ENCODE peak calls at places on chromosomes 12 and 14, in nine cellular contexts. One of them, this sample, is unnamed.

GRCh38 chr12:75481013-75481705 is 604 bp downstream of the GLIPR1 start:
- DNase-seq in stromal cell of bone marrow: no peak
- DNase-seq in activated CD8-positive, alpha-beta memory T cell treated with anti-CD3 and anti-CD28 coated beads for 4 hours: no peak
- DNase-seq in IMR-90: no peak
- DNase-seq in T-helper 9 cell: no peak
- DNase-seq in neural crest cell: no peak
- DNase-seq in coronary artery: no peak
- DNase-seq in substantia nigra: no peak
- DNase-seq in left cardiac atrium: no peak
- DNase-seq in this sample: no peak

GRCh38 chr14:76537912-76538647 is 162.1 kb downstream of the ESRRB start:
- DNase-seq in left cardiac atrium: no peak
- DNase-seq in stromal cell of bone marrow: no peak
- DNase-seq in IMR-90: no peak
- DNase-seq in T-helper 9 cell: no peak
- DNase-seq in coronary artery: no peak
- DNase-seq in substantia nigra: no peak
- DNase-seq in activated CD8-positive, alpha-beta memory T cell treated with anti-CD3 and anti-CD28 coated beads for 4 hours: no peak
- DNase-seq in neural crest cell: no peak
- DNase-seq in this sample: no peak

GRCh38 chr14:49940805-49941421 is 48.0 kb downstream of the ARF6 start:
- DNase-seq in T-helper 9 cell: no peak
- DNase-seq in activated CD8-positive, alpha-beta memory T cell treated with anti-CD3 and anti-CD28 coated beads for 4 hours: no peak
- DNase-seq in substantia nigra: no peak
- DNase-seq in IMR-90: peak; percentile 64
- DNase-seq in neural crest cell: no peak
- DNase-seq in coronary artery: no peak
- DNase-seq in stromal cell of bone marrow: no peak
- DNase-seq in left cardiac atrium: no peak
- DNase-seq in this sample: no peak

GRCh38 chr14:62126885-62127478 is 364.8 kb downstream of the SNAPC1 start:
- DNase-seq in left cardiac atrium: no peak
- DNase-seq in neural crest cell: no peak
- DNase-seq in T-helper 9 cell: no peak
- DNase-seq in stromal cell of bone marrow: peak; percentile 39
- DNase-seq in substantia nigra: no peak
- DNase-seq in IMR-90: peak; percentile 72
- DNase-seq in activated CD8-positive, alpha-beta memory T cell treated with anti-CD3 and anti-CD28 coated beads for 4 hours: no peak
- DNase-seq in coronary artery: no peak
- DNase-seq in this sample: no peak

GRCh38 chr12:52142431-52142830 is 49.4 kb downstream of the KRT80 start:
- DNase-seq in T-helper 9 cell: no peak
- DNase-seq in coronary artery: no peak
- DNase-seq in IMR-90: no peak
- DNase-seq in neural crest cell: no peak
- DNase-seq in substantia nigra: no peak
- DNase-seq in left cardiac atrium: no peak
- DNase-seq in stromal cell of bone marrow: no peak
- DNase-seq in activated CD8-positive, alpha-beta memory T cell treated with anti-CD3 and anti-CD28 coated beads for 4 hours: no peak
- DNase-seq in this sample: no peak

GRCh38 chr14:92785601-92786426 is 8.3 kb upstream of the GOLGA5 start:
- DNase-seq in activated CD8-positive, alpha-beta memory T cell treated with anti-CD3 and anti-CD28 coated beads for 4 hours: no peak
- DNase-seq in neural crest cell: no peak
- DNase-seq in left cardiac atrium: peak; percentile 75
- DNase-seq in stromal cell of bone marrow: peak; percentile 81
- DNase-seq in coronary artery: no peak
- DNase-seq in IMR-90: peak; percentile 91
- DNase-seq in T-helper 9 cell: no peak
- DNase-seq in substantia nigra: no peak
- DNase-seq in this sample: no peak

GRCh38 chr12:116324684-116325664 is 47.5 kb upstream of the MED13L start:
- DNase-seq in left cardiac atrium: no peak
- DNase-seq in substantia nigra: no peak
- DNase-seq in stromal cell of bone marrow: no peak
- DNase-seq in IMR-90: no peak
- DNase-seq in T-helper 9 cell: no peak
- DNase-seq in coronary artery: no peak
- DNase-seq in activated CD8-positive, alpha-beta memory T cell treated with anti-CD3 and anti-CD28 coated beads for 4 hours: no peak
- DNase-seq in neural crest cell: no peak
- DNase-seq in this sample: no peak

GRCh38 chr12:113260127-113260526 is 38.9 kb downstream of the TPCN1 start:
- DNase-seq in stromal cell of bone marrow: no peak
- DNase-seq in activated CD8-positive, alpha-beta memory T cell treated with anti-CD3 and anti-CD28 coated beads for 4 hours: no peak
- DNase-seq in left cardiac atrium: no peak
- DNase-seq in coronary artery: no peak
- DNase-seq in neural crest cell: no peak
- DNase-seq in T-helper 9 cell: no peak
- DNase-seq in substantia nigra: no peak
- DNase-seq in IMR-90: no peak
- DNase-seq in this sample: no peak

GRCh38 chr12:92987362-92987761 is 58.3 kb upstream of the EEA1 start:
- DNase-seq in activated CD8-positive, alpha-beta memory T cell treated with anti-CD3 and anti-CD28 coated beads for 4 hours: no peak
- DNase-seq in stromal cell of bone marrow: peak; percentile 67
- DNase-seq in left cardiac atrium: no peak
- DNase-seq in coronary artery: no peak
- DNase-seq in T-helper 9 cell: no peak
- DNase-seq in neural crest cell: peak; percentile 6
- DNase-seq in substantia nigra: no peak
- DNase-seq in IMR-90: peak; percentile 79
- DNase-seq in this sample: no peak

GRCh38 chr14:74568896-74569295 is 43.1 kb downstream of the LTBP2 start:
- DNase-seq in coronary artery: no peak
- DNase-seq in stromal cell of bone marrow: no peak
- DNase-seq in IMR-90: no peak
- DNase-seq in neural crest cell: no peak
- DNase-seq in T-helper 9 cell: no peak
- DNase-seq in left cardiac atrium: peak; percentile 58
- DNase-seq in activated CD8-positive, alpha-beta memory T cell treated with anti-CD3 and anti-CD28 coated beads for 4 hours: no peak
- DNase-seq in substantia nigra: no peak
- DNase-seq in this sample: no peak

GRCh38 chr12:58980768-58981167 is 60.5 kb upstream of the LRIG3 start:
- DNase-seq in substantia nigra: no peak
- DNase-seq in IMR-90: no peak
- DNase-seq in T-helper 9 cell: no peak
- DNase-seq in left cardiac atrium: no peak
- DNase-seq in stromal cell of bone marrow: no peak
- DNase-seq in activated CD8-positive, alpha-beta memory T cell treated with anti-CD3 and anti-CD28 coated beads for 4 hours: no peak
- DNase-seq in coronary artery: no peak
- DNase-seq in neural crest cell: no peak
- DNase-seq in this sample: no peak

GRCh38 chr14:100031506-100032281 is 33.5 kb upstream of the EVL start:
- DNase-seq in left cardiac atrium: peak; percentile 40
- DNase-seq in IMR-90: peak; percentile 99
- DNase-seq in T-helper 9 cell: no peak
- DNase-seq in stromal cell of bone marrow: peak; percentile 98
- DNase-seq in activated CD8-positive, alpha-beta memory T cell treated with anti-CD3 and anti-CD28 coated beads for 4 hours: no peak
- DNase-seq in coronary artery: no peak
- DNase-seq in substantia nigra: no peak
- DNase-seq in neural crest cell: no peak
- DNase-seq in this sample: no peak

GRCh38 chr14:94109915-94110250 is 653 bp upstream of the IFI27 start:
- DNase-seq in IMR-90: no peak
- DNase-seq in stromal cell of bone marrow: no peak
- DNase-seq in substantia nigra: no peak
- DNase-seq in neural crest cell: no peak
- DNase-seq in activated CD8-positive, alpha-beta memory T cell treated with anti-CD3 and anti-CD28 coated beads for 4 hours: no peak
- DNase-seq in left cardiac atrium: no peak
- DNase-seq in T-helper 9 cell: no peak
- DNase-seq in coronary artery: no peak
- DNase-seq in this sample: no peak

GRCh38 chr12:17370621-17371020 is 719.4 kb downstream of the RERGL start:
- DNase-seq in activated CD8-positive, alpha-beta memory T cell treated with anti-CD3 and anti-CD28 coated beads for 4 hours: no peak
- DNase-seq in coronary artery: no peak
- DNase-seq in T-helper 9 cell: no peak
- DNase-seq in IMR-90: no peak
- DNase-seq in stromal cell of bone marrow: no peak
- DNase-seq in left cardiac atrium: no peak
- DNase-seq in neural crest cell: no peak
- DNase-seq in substantia nigra: no peak
- DNase-seq in this sample: no peak

GRCh38 chr14:56491299-56492285 is 88.0 kb upstream of the TMEM260 start:
- DNase-seq in substantia nigra: no peak
- DNase-seq in coronary artery: no peak
- DNase-seq in left cardiac atrium: no peak
- DNase-seq in neural crest cell: peak; percentile 65
- DNase-seq in T-helper 9 cell: no peak
- DNase-seq in activated CD8-positive, alpha-beta memory T cell treated with anti-CD3 and anti-CD28 coated beads for 4 hours: peak; percentile 4
- DNase-seq in stromal cell of bone marrow: peak; percentile 26
- DNase-seq in IMR-90: peak; percentile 49
- DNase-seq in this sample: peak; percentile 94

GRCh38 chr12:26838888-26839416 is 6.0 kb upstream of the ITPR2 start:
- DNase-seq in stromal cell of bone marrow: no peak
- DNase-seq in T-helper 9 cell: no peak
- DNase-seq in left cardiac atrium: no peak
- DNase-seq in neural crest cell: no peak
- DNase-seq in coronary artery: no peak
- DNase-seq in substantia nigra: no peak
- DNase-seq in IMR-90: no peak
- DNase-seq in activated CD8-positive, alpha-beta memory T cell treated with anti-CD3 and anti-CD28 coated beads for 4 hours: no peak
- DNase-seq in this sample: no peak

GRCh38 chr12:30691122-30691879 is 4.4 kb downstream of the IPO8 start:
- DNase-seq in T-helper 9 cell: no peak
- DNase-seq in stromal cell of bone marrow: peak; percentile 57
- DNase-seq in substantia nigra: no peak
- DNase-seq in left cardiac atrium: peak; percentile 33
- DNase-seq in neural crest cell: no peak
- DNase-seq in coronary artery: no peak
- DNase-seq in IMR-90: peak; percentile 85
- DNase-seq in activated CD8-positive, alpha-beta memory T cell treated with anti-CD3 and anti-CD28 coated beads for 4 hours: no peak
- DNase-seq in this sample: no peak

GRCh38 chr12:94498073-94498472 is 38.4 kb upstream of the CEP83 start:
- DNase-seq in substantia nigra: no peak
- DNase-seq in stromal cell of bone marrow: no peak
- DNase-seq in left cardiac atrium: no peak
- DNase-seq in IMR-90: no peak
- DNase-seq in activated CD8-positive, alpha-beta memory T cell treated with anti-CD3 and anti-CD28 coated beads for 4 hours: no peak
- DNase-seq in T-helper 9 cell: no peak
- DNase-seq in neural crest cell: no peak
- DNase-seq in coronary artery: no peak
- DNase-seq in this sample: peak; percentile 59

GRCh38 chr12:65536876-65537661 is 258.6 kb downstream of the MSRB3 start:
- DNase-seq in coronary artery: peak; percentile 83
- DNase-seq in T-helper 9 cell: no peak
- DNase-seq in stromal cell of bone marrow: peak; percentile 99
- DNase-seq in neural crest cell: no peak
- DNase-seq in substantia nigra: no peak
- DNase-seq in activated CD8-positive, alpha-beta memory T cell treated with anti-CD3 and anti-CD28 coated beads for 4 hours: no peak
- DNase-seq in left cardiac atrium: no peak
- DNase-seq in IMR-90: peak; percentile 100
- DNase-seq in this sample: no peak

GRCh38 chr12:24948452-24948815 is 467 bp downstream of the BCAT1 start:
- DNase-seq in IMR-90: peak; percentile 54
- DNase-seq in stromal cell of bone marrow: no peak
- DNase-seq in coronary artery: no peak
- DNase-seq in left cardiac atrium: peak; percentile 28
- DNase-seq in activated CD8-positive, alpha-beta memory T cell treated with anti-CD3 and anti-CD28 coated beads for 4 hours: no peak
- DNase-seq in T-helper 9 cell: no peak
- DNase-seq in substantia nigra: no peak
- DNase-seq in neural crest cell: peak; percentile 19
- DNase-seq in this sample: peak; percentile 81

GRCh38 chr12:15613981-15614380 is 175.2 kb downstream of the EPS8 start:
- DNase-seq in activated CD8-positive, alpha-beta memory T cell treated with anti-CD3 and anti-CD28 coated beads for 4 hours: no peak
- DNase-seq in IMR-90: no peak
- DNase-seq in substantia nigra: no peak
- DNase-seq in coronary artery: no peak
- DNase-seq in left cardiac atrium: no peak
- DNase-seq in neural crest cell: no peak
- DNase-seq in stromal cell of bone marrow: peak; percentile 73
- DNase-seq in T-helper 9 cell: no peak
- DNase-seq in this sample: no peak

GRCh38 chr14:68137704-68138619 is 318.4 kb downstream of the RAD51B start:
- DNase-seq in stromal cell of bone marrow: peak; percentile 93
- DNase-seq in coronary artery: peak; percentile 78
- DNase-seq in activated CD8-positive, alpha-beta memory T cell treated with anti-CD3 and anti-CD28 coated beads for 4 hours: no peak
- DNase-seq in neural crest cell: peak; percentile 61
- DNase-seq in substantia nigra: no peak
- DNase-seq in T-helper 9 cell: no peak
- DNase-seq in IMR-90: peak; percentile 95
- DNase-seq in left cardiac atrium: peak; percentile 41
- DNase-seq in this sample: peak; percentile 93

GRCh38 chr12:79119796-79120195 is 255.2 kb downstream of the SYT1 start:
- DNase-seq in activated CD8-positive, alpha-beta memory T cell treated with anti-CD3 and anti-CD28 coated beads for 4 hours: no peak
- DNase-seq in neural crest cell: no peak
- DNase-seq in left cardiac atrium: no peak
- DNase-seq in IMR-90: no peak
- DNase-seq in stromal cell of bone marrow: no peak
- DNase-seq in T-helper 9 cell: no peak
- DNase-seq in coronary artery: no peak
- DNase-seq in substantia nigra: no peak
- DNase-seq in this sample: peak; percentile 88

GRCh38 chr12:127500513-127500912 is 766.5 kb upstream of the TMEM132C start:
- DNase-seq in neural crest cell: no peak
- DNase-seq in T-helper 9 cell: no peak
- DNase-seq in IMR-90: no peak
- DNase-seq in stromal cell of bone marrow: no peak
- DNase-seq in left cardiac atrium: no peak
- DNase-seq in activated CD8-positive, alpha-beta memory T cell treated with anti-CD3 and anti-CD28 coated beads for 4 hours: no peak
- DNase-seq in substantia nigra: no peak
- DNase-seq in coronary artery: no peak
- DNase-seq in this sample: no peak

GRCh38 chr12:65672441-65672840 is 151.8 kb upstream of the HMGA2 start:
- DNase-seq in activated CD8-positive, alpha-beta memory T cell treated with anti-CD3 and anti-CD28 coated beads for 4 hours: no peak
- DNase-seq in IMR-90: no peak
- DNase-seq in substantia nigra: no peak
- DNase-seq in stromal cell of bone marrow: no peak
- DNase-seq in neural crest cell: no peak
- DNase-seq in left cardiac atrium: no peak
- DNase-seq in T-helper 9 cell: no peak
- DNase-seq in coronary artery: no peak
- DNase-seq in this sample: no peak

GRCh38 chr12:98002887-98003493 is 512.4 kb upstream of the TMPO start:
- DNase-seq in T-helper 9 cell: peak; percentile 4
- DNase-seq in stromal cell of bone marrow: peak; percentile 8
- DNase-seq in IMR-90: peak; percentile 1
- DNase-seq in activated CD8-positive, alpha-beta memory T cell treated with anti-CD3 and anti-CD28 coated beads for 4 hours: no peak
- DNase-seq in left cardiac atrium: no peak
- DNase-seq in neural crest cell: peak; percentile 62
- DNase-seq in coronary artery: no peak
- DNase-seq in substantia nigra: no peak
- DNase-seq in this sample: peak; percentile 92

GRCh38 chr12:2013527-2014223 is 9.4 kb upstream of the DCP1B start:
- DNase-seq in coronary artery: no peak
- DNase-seq in T-helper 9 cell: no peak
- DNase-seq in IMR-90: peak; percentile 20
- DNase-seq in left cardiac atrium: peak; percentile 61
- DNase-seq in stromal cell of bone marrow: no peak
- DNase-seq in neural crest cell: no peak
- DNase-seq in activated CD8-positive, alpha-beta memory T cell treated with anti-CD3 and anti-CD28 coated beads for 4 hours: no peak
- DNase-seq in substantia nigra: no peak
- DNase-seq in this sample: peak; percentile 56